ENCODE peak calls at places on chromosomes 7 and 10, in four cellular contexts. A, F, Y and P are unnamed samples.
A peak's percentile ranks its signal among the peaks of the same experiment; 100 is the strongest.

GRCh38 chr10:103933557-103934121 is 15.7 kb upstream of the STN1 start:
- DNase-seq in F (no peak), Y (peak; percentile 80), A (no peak), P (no peak)

GRCh38 chr7:118080947-118081346 is 103.0 kb upstream of the LSM8 start:
- DNase-seq in F (no peak), A (no peak), Y (no peak), P (peak; percentile 73)

GRCh38 chr7:34165927-34166550 is 260.7 kb downstream of the BMPER start:
- DNase-seq in Y (no peak), F (no peak), A (peak; percentile 40), P (peak; percentile 54)

GRCh38 chr10:25758041-25758457 is 176.0 kb upstream of the MYO3A start:
- DNase-seq in Y (peak; percentile 56), A (peak; percentile 59), F (no peak), P (peak; percentile 83)

GRCh38 chr7:40742270-40742669 is 607.5 kb downstream of the SUGCT start:
- DNase-seq in A (no peak), Y (peak; percentile 62), F (no peak), P (no peak)

GRCh38 chr7:144048648-144049047 is at the start of gene OR2A5:
- DNase-seq in Y (no peak), A (no peak), F (no peak), P (no peak)

GRCh38 chr7:130207642-130208041 is at the start of gene SSMEM1:
- DNase-seq in A (no peak), Y (no peak), F (no peak), P (no peak)

GRCh38 chr10:73423309-73423708 is 9.5 kb upstream of the ANXA7 start:
- DNase-seq in F (no peak), Y (no peak), A (no peak), P (no peak)

GRCh38 chr7:1537631-1538412 is 7.3 kb downstream of the MAFK start:
- DNase-seq in A (peak; percentile 83), F (peak; percentile 67), Y (peak; percentile 99), P (peak; percentile 83)

GRCh38 chr10:119319161-119319919 is 112.0 kb downstream of the GRK5 start:
- DNase-seq in Y (no peak), F (no peak), A (no peak), P (no peak)

GRCh38 chr10:104622598-104623209 is 18.4 kb upstream of the SORCS3 start:
- DNase-seq in Y (no peak), A (peak; percentile 79), F (no peak), P (no peak)

DNA sequence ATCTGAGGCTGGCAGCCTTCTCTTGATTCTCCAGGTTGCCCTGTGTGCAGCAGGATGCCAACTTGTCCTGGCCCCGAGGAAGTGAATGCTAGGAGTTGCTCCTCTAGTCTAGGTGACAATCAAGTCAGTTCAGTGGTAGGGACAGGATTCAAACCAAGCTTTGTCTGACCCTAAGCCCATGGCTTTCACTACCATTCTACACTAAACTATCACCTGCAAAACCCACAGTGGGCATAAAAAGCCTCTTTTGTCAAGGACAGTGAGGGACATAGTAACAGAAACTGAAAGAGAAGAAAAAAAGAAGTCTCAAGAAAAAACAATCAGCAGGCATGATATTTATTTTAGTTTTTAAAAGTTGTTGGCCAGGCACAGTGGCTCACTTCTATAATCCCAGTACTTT is 33.5 kb downstream of the KCNMA1 start:
- DNase-seq in F (no peak), A (no peak), Y (no peak), P (no peak)
- H3K27ac ChIP-seq in F (peak overlapping the region; percentile 72), A (no peak overlapping the region), Y (no peak overlapping the region), P (no peak overlapping the region)

GRCh38 chr7:92740713-92741126 is 95.7 kb downstream of the CDK6 start:
- DNase-seq in Y (no peak), F (no peak), A (no peak), P (no peak)

GRCh38 chr7:92745241-92745640 is 91.1 kb downstream of the CDK6 start:
- DNase-seq in Y (no peak), F (no peak), A (no peak), P (no peak)

GRCh38 chr7:92739091-92739490 is 97.3 kb downstream of the CDK6 start:
- DNase-seq in A (no peak), Y (no peak), F (no peak), P (no peak)

GRCh38 chr7:92740134-92740533 is 96.2 kb downstream of the CDK6 start:
- DNase-seq in Y (no peak), A (no peak), F (no peak), P (no peak)

GRCh38 chr7:92742186-92742585 is 94.2 kb downstream of the CDK6 start:
- DNase-seq in A (no peak), F (no peak), Y (no peak), P (no peak)
- H3K27ac ChIP-seq in A (no peak overlapping the region), F (no peak overlapping the region), Y (no peak overlapping the region), P (no peak overlapping the region)

DNA sequence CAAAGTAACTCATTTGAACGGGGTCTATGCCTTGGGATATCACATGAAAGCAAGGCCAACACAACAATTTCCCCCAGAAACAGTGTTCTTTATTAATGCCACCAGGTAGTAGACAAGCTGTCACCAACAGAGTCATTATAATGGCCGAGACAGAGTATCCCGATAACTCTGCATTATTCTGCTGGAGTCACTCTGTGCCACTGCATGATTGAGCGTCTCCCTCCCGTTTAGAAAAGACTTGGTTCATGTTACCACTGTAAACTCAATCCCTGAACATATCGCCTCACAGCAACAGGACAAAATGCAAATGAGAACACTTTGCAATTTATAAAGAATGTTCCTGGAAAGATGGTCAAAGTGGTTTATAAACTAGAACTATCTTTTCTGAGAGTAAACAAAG is 932.5 kb downstream of the GATA3 start:
- DNase-seq in F (no peak), A (no peak), Y (no peak), P (no peak)
- H3K27ac ChIP-seq in F (no peak overlapping the region), A (no peak overlapping the region), Y (no peak overlapping the region), P (no peak overlapping the region)

DNA sequence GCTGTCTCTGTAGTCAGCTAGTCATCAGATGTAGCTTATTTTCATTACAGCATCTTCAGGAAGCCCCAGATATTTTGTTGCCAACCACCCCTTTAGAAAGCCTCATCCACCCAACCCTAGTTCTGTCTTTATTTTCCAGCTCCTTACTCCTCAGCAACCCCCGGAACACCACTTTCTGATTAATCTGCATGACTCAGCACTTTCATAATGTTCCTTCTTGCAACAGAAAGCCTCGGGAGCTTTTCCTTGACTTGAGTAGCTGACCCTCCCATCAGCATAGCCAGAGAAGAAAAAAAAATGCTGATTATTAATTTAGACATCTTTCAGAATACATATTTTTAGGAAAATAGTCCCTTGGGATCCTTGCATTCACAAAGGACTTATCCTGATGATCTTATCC is 244.0 kb upstream of the CXCL12 start:
- DNase-seq in Y (no peak), F (no peak), A (no peak), P (no peak)
- H3K27ac ChIP-seq in Y (no peak overlapping the region), F (no peak overlapping the region), A (no peak overlapping the region), P (no peak overlapping the region)

GRCh38 chr10:49298666-49298989 is 342 bp upstream of the C10orf71 start:
- DNase-seq in Y (no peak), A (peak; percentile 36), F (peak; percentile 84), P (no peak)
- H3K27ac ChIP-seq in Y (no peak overlapping the region), A (no peak overlapping the region), F (peak overlapping the region; percentile 100), P (no peak overlapping the region)

DNA sequence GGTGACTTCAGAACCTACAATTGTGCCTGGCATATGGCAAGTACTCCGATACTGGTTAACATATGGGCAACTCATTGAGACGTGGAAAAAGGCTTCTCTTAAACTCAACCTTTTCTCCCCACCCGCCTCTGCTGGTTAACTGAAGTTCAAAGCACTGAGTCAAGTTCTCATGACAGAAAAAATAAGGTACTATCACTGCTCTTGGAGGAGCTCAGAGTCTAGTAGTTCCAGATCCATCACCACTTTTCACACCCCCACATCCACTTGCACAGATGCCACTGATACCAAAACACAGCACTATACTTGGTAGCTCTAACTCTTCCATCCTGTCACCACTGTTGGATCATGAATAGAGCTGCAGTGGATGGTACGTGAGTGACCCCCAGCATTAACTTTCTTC is 36.2 kb downstream of the CCDC6 start:
- DNase-seq in A (no peak), F (no peak), Y (no peak), P (no peak)
- H3K27ac ChIP-seq in A (no peak overlapping the region), F (no peak overlapping the region), Y (no peak overlapping the region), P (no peak overlapping the region)

GRCh38 chr10:6200588-6201510 is 1.9 kb upstream of the PFKFB3 start:
- DNase-seq in F (peak; percentile 89), Y (peak; percentile 86), A (peak; percentile 68), P (peak; percentile 55)
- H3K27ac ChIP-seq in F (peak overlapping the region; percentile 89), Y (peak overlapping the region; percentile 54), A (no peak overlapping the region), P (no peak overlapping the region)